ENCODE peak calls at places on chromosomes 2 and 18, in eight cellular contexts. B is tibial artery, D is kidney epithelial cell, H is fibroblast of lung, K is H7, Z is GM12878, W is cardiac muscle cell, T is pancreas. F is an unnamed sample.
A peak's percentile ranks its signal among the peaks of the same experiment; 100 is the strongest.

GRCh38 chr2:191155608-191156071 is 4.8 kb upstream of the STAT4 start:
- DNase-seq in B (no peak), Z (no peak), T (no peak), H (peak; percentile 56), W (peak; percentile 73), D (no peak), K (no peak), F (no peak)

GRCh38 chr18:41972067-41973000 is 17.3 kb downstream of the PIK3C3 start:
- DNase-seq in K (no peak), W (peak; percentile 25), T (no peak), H (peak; percentile 78), Z (no peak), B (no peak), D (no peak), F (no peak)

GRCh38 chr18:3861495-3861894 is 411.5 kb downstream of the TGIF1 start:
- DNase-seq in W (no peak), D (no peak), Z (no peak), T (no peak), K (no peak), B (no peak), H (no peak), F (no peak)

GRCh38 chr2:238904716-238905115 is 56.8 kb downstream of the TWIST2 start:
- DNase-seq in B (no peak), H (no peak), Z (no peak), W (no peak), T (no peak), D (no peak), K (no peak), F (no peak)

GRCh38 chr2:60551241-60552095 is 2.0 kb downstream of the BCL11A start:
- DNase-seq in D (no peak), K (peak; percentile 57), H (peak; percentile 52), B (no peak), Z (no peak), W (peak; percentile 70), T (peak; percentile 77), F (peak; percentile 83)

GRCh38 chr2:220076734-220077133 is 449.3 kb downstream of the SLC4A3 start:
- DNase-seq in W (peak; percentile 78), K (peak; percentile 38), T (no peak), B (peak; percentile 77), Z (no peak), D (no peak), H (peak; percentile 88), F (no peak)

GRCh38 chr2:145593991-145594702 is 1074.2 kb upstream of the ZEB2 start:
- DNase-seq in T (no peak), D (peak; percentile 43), W (peak; percentile 84), H (peak; percentile 90), Z (no peak), K (no peak), B (no peak), F (no peak)

GRCh38 chr2:75614062-75614710 is 32.4 kb upstream of the MRPL19 start:
- DNase-seq in T (no peak), H (no peak), D (no peak), Z (no peak), K (no peak), W (no peak), B (no peak), F (no peak)

GRCh38 chr2:20507166-20507692 is 60.4 kb downstream of the RHOB start:
- DNase-seq in B (no peak), H (peak; percentile 58), K (no peak), T (no peak), D (no peak), Z (peak; percentile 62), W (no peak), F (peak; percentile 68)

DNA sequence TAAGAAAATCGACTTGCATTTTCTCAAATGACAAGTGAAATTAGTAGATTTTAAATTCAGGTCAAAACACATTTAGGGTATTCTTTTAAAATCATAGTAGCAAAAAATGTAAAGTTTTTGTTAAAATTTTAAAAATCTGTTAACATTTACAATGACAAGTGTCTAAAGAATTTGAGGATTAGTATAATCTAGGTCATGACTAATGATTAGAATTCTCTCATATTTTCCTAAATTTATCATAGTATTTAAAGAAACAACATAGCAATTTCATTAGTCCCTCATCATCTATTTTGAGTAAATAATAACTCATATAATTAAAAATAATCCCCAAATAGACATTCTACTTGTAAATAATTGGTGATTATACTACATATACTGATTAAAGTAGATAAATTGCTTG is 23.6 kb downstream of the THUMPD2 start:
- DNase-seq in W (no peak), D (no peak), T (no peak), K (no peak), H (no peak), Z (no peak), B (no peak), F (no peak)
- H3K36me3 ChIP-seq in W (peaks cover 26% of the 10 kb centered on the region), D (no peaks in the 10 kb centered on the region), T (peaks cover 33% of the 10 kb centered on the region), K (peaks cover 10% of the 10 kb centered on the region), H (peaks cover 10% of the 10 kb centered on the region), Z (peaks cover 44% of the 10 kb centered on the region), B (peaks cover 77% of the 10 kb centered on the region), F (peaks cover 82% of the 10 kb centered on the region)

GRCh38 chr2:46995844-46996243 is 80.2 kb upstream of the MCFD2 start:
- DNase-seq in W (no peak), D (no peak), B (no peak), Z (no peak), T (peak; percentile 14), H (no peak), K (no peak), F (no peak)

GRCh38 chr2:46996300-46996843 is 80.8 kb upstream of the MCFD2 start:
- DNase-seq in D (no peak), W (no peak), Z (no peak), T (peak; percentile 30), H (no peak), K (no peak), B (no peak), F (no peak)

GRCh38 chr2:46992776-46993175 is 77.2 kb upstream of the MCFD2 start:
- DNase-seq in H (no peak), Z (no peak), B (no peak), D (no peak), K (no peak), T (peak; percentile 19), W (no peak), F (no peak)

GRCh38 chr2:46991985-46992384 is 76.4 kb upstream of the MCFD2 start:
- DNase-seq in K (no peak), Z (no peak), H (no peak), D (no peak), W (no peak), T (peak; percentile 25), B (no peak), F (no peak)

DNA sequence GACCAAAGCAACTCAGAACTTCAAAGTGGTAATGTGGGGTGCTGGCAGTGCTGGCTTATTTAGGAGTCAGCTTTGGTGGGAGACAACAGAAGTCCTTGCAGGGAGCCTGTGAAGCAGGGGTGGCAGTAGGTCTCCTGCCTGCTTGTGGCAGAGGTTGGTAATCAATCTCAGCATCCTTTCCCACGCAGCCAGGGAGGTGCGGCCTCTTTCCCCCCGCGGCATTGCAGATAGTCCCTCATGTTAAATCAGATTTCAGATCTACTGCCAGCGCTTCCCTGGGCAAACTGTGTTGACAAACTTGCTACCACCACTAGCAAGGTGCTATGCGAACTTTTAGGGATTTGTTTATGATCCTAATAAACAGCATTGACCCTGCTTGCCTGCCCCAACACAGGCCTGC is 77.9 kb upstream of the MCFD2 start:
- DNase-seq in W (no peak), B (no peak), T (peak; percentile 14), H (no peak), K (no peak), Z (no peak), D (no peak), F (no peak)
- H3K36me3 ChIP-seq in W (no peaks in the 10 kb centered on the region), B (peaks cover 42% of the 10 kb centered on the region), T (peaks cover 30% of the 10 kb centered on the region), H (peaks cover 21% of the 10 kb centered on the region), K (peaks cover 2% of the 10 kb centered on the region), Z (peaks cover 35% of the 10 kb centered on the region), D (peaks cover 3% of the 10 kb centered on the region), F (peaks cover 35% of the 10 kb centered on the region)

GRCh38 chr2:25832897-25833296 is 45.4 kb downstream of the ASXL2 start:
- DNase-seq in K (no peak), W (no peak), B (no peak), H (no peak), T (no peak), Z (no peak), D (no peak), F (no peak)

GRCh38 chr2:25833566-25833965 is 44.7 kb downstream of the ASXL2 start:
- DNase-seq in B (no peak), H (peak; percentile 13), Z (no peak), K (no peak), W (no peak), T (no peak), D (no peak), F (no peak)

GRCh38 chr2:25829828-25830227 is 48.5 kb downstream of the ASXL2 start:
- DNase-seq in K (no peak), W (no peak), Z (no peak), D (no peak), H (no peak), B (no peak), T (no peak), F (no peak)

GRCh38 chr2:25829377-25829704 is 48.9 kb downstream of the ASXL2 start:
- DNase-seq in H (no peak), Z (no peak), B (no peak), W (peak; percentile 40), T (no peak), D (no peak), K (no peak), F (no peak)

DNA sequence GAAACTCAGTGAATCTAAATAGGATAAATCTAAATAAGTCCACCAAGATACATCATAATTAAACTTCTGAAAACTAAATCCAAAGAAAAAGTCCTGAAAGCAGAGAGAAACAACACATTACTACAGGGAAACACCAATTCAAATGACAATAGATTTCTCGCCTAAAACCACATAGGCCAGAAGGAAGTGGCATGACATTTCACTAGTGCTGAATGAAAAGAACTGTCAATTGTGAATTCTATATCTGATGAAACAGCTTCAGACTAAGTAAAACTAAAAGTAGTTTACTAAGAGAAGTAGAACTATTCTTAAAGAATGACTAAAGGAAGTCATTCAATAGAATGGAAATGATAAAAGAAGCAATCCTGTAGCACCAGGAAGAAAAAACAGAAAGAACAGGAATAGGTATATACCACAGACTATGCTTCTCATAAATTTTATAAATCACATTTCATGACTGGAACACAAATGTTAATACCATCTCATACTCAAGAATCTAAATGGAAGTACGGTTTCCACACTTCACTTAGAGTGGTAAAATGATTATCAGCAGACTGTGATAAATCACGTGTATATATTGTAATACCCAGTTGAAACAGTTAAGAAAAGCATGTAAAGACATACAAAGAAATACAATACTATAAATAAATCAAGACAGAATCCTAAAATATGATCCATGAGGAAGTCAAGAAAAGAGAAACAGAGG is 46.4 kb downstream of the ASXL2 start:
- DNase-seq in T (no peak), B (no peak), W (no peak), H (no peak), Z (no peak), D (no peak), K (no peak), F (no peak)
- H3K36me3 ChIP-seq in T (no peaks in the 10 kb centered on the region), B (no peaks in the 10 kb centered on the region), W (no peaks in the 10 kb centered on the region), H (no peaks in the 10 kb centered on the region), Z (peaks cover 4% of the 10 kb centered on the region), D (no peaks in the 10 kb centered on the region), K (peaks cover 1% of the 10 kb centered on the region), F (no peaks in the 10 kb centered on the region)

DNA sequence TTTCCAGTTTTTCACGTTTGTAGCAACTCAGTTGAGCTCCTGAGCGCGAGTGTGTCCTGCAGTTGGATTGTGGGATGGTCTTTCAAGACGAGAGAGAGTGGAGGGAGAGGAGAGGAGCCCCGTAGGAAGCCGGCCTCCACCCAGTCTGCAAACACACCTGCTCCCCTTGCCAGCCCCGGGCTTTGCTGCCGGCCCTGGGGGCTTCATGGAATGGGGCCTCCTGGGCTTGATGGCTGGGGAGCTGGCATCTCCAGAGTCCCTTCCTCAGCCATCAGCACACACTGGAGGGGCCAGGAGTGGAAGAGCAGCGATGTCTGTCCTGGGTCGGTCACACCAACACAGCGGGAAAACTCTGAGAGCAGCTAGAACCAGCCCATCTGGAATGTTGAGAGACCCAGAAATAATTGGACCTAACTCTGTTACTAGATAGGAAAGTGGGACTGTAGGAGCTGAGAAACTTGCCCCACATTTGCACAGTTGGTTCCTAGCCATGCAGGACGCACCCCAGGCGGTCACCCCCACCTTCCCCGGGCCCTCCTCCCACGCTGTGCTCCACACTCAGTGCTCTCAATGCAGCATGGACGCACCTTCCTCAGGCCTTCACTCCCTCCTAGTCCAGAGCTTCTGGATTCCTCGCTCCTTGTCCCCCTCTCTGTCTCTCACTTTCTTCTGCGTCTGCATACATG is 69.6 kb downstream of the PTGR3 start:
- DNase-seq in H (no peak), T (no peak), W (no peak), D (no peak), B (peak; percentile 45), Z (no peak), K (peak; percentile 22), F (no peak)
- H3K36me3 ChIP-seq in H (no peaks in the 10 kb centered on the region), T (no peaks in the 10 kb centered on the region), W (no peaks in the 10 kb centered on the region), D (no peaks in the 10 kb centered on the region), B (no peaks in the 10 kb centered on the region), Z (no peaks in the 10 kb centered on the region), K (no peaks in the 10 kb centered on the region), F (no peaks in the 10 kb centered on the region)